ENCODE peak calls at places on chromosome 6, in seven cellular contexts. L, W, Q, S, P, B and F are unnamed samples.

GRCh38 chr6:162750776-162751175 is 23.0 kb downstream of the PACRG start:
- DNase-seq in L (peak; percentile 2), W (no peak), Q (no peak), S (no peak), P (no peak), B (no peak), F (no peak)

GRCh38 chr6:14455942-14456648 is 338.5 kb downstream of the CD83 start:
- DNase-seq in L (no peak), W (no peak), Q (no peak), S (no peak), P (no peak), B (peak; percentile 57), F (no peak)

GRCh38 chr6:170278743-170279094 is 12.2 kb downstream of the DLL1 start:
- DNase-seq in L (no peak), W (no peak), Q (peak; percentile 21), S (no peak), P (no peak), B (no peak), F (peak; percentile 6)

GRCh38 chr6:1524040-1524480 is 85.7 kb upstream of the FOXC1 start:
- DNase-seq in L (peak; percentile 33), W (peak; percentile 50), Q (no peak), S (peak; percentile 77), P (peak; percentile 78), B (peak; percentile 91), F (peak; percentile 93)

GRCh38 chr6:46352541-46353267 is 138.5 kb downstream of the RCAN2 start:
- DNase-seq in L (no peak), W (peak; percentile 44), Q (no peak), S (no peak), P (peak; percentile 35), B (peak; percentile 33), F (no peak)

GRCh38 chr6:149028767-149029405 is 282.1 kb downstream of the UST start:
- DNase-seq in L (peak; percentile 95), W (peak; percentile 84), Q (peak; percentile 89), S (no peak), P (peak; percentile 55), B (no peak), F (peak; percentile 48)

GRCh38 chr6:83518946-83519489 is 6.7 kb downstream of the PRSS35 start:
- DNase-seq in L (peak; percentile 58), W (no peak), Q (no peak), S (no peak), P (no peak), B (no peak), F (no peak)

GRCh38 chr6:23446394-23447001 is 679.5 kb upstream of the NRSN1 start:
- DNase-seq in L (peak; percentile 76), W (peak; percentile 7), Q (no peak), S (no peak), P (no peak), B (no peak), F (no peak)

GRCh38 chr6:11006060-11006459 is 38.0 kb downstream of the ELOVL2 start:
- DNase-seq in L (peak; percentile 66), W (no peak), Q (no peak), S (no peak), P (no peak), B (no peak), F (no peak)

GRCh38 chr6:161745594-161745993 is 471.7 kb upstream of the AGPAT4 start:
- DNase-seq in L (no peak), W (no peak), Q (no peak), S (no peak), P (no peak), B (no peak), F (no peak)

GRCh38 chr6:34339971-34340370 is 52.5 kb downstream of the NUDT3 start:
- DNase-seq in L (no peak), W (no peak), Q (no peak), S (no peak), P (no peak), B (no peak), F (no peak)

GRCh38 chr6:17998442-17998841 is 11.0 kb upstream of the KIF13A start:
- DNase-seq in L (peak; percentile 46), W (no peak), Q (no peak), S (no peak), P (no peak), B (no peak), F (no peak)

GRCh38 chr6:166592818-166593217 is 6.3 kb upstream of the RAMACL start:
- DNase-seq in L (peak; percentile 84), W (no peak), Q (no peak), S (no peak), P (no peak), B (no peak), F (no peak)

GRCh38 chr6:78513856-78514255 is 353.5 kb upstream of the IRAK1BP1 start:
- DNase-seq in L (no peak), W (no peak), Q (peak; percentile 1), S (no peak), P (no peak), B (no peak), F (no peak)

GRCh38 chr6:38482466-38482865 is 157.3 kb downstream of the BTBD9 start:
- DNase-seq in L (peak; percentile 22), W (no peak), Q (no peak), S (no peak), P (no peak), B (no peak), F (no peak)
- H3K4me1 ChIP-seq in L (peaks cover 2% of the 10 kb centered on the region), W (peaks cover 6% of the 10 kb centered on the region), Q (no peaks in the 10 kb centered on the region), S (no peaks in the 10 kb centered on the region), P (peaks cover 8% of the 10 kb centered on the region), B (peaks cover 2% of the 10 kb centered on the region), F (peaks cover 42% of the 10 kb centered on the region)

DNA sequence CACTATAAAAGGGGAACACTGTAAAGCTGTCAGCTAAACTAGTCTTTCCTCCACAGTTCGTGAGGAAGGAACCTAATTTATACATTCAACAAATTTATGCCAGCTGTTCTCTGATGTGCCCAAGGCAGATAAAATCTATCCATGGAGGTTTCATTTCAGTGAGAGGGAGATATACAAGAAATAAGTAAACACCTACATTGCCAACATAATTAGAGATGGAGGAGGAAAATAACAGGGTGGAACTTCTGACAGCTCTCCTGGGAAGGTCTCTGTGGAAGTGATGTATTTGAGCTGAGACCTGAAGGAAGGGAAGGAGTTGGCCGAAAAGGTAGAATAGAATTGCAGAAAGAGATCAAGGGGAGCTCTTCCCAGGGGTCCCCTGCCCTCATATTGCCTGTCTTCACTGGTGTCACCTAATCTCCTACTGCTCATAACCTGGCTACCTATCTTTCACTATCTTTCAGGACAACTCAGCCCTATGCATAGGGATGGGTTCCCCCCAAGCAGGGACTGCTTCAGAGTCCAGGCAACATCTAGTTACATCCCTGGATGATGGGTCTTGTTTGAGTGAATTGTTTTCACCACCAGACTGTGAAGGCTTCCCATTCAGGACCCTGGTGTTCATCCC is 1.0 kb upstream of the HECA start:
- DNase-seq in L (no peak), W (no peak), Q (no peak), S (no peak), P (no peak), B (no peak), F (no peak)
- H3K4me3 ChIP-seq in L (no peak overlapping the region), W (no peak overlapping the region), Q (no peak overlapping the region), S (no peak overlapping the region), P (no peak overlapping the region), B (no peak overlapping the region), F (no peak overlapping the region)

GRCh38 chr6:74408844-74409243 is 712.8 kb downstream of the CD109 start:
- DNase-seq in L (peak; percentile 48), W (no peak), Q (no peak), S (no peak), P (no peak), B (no peak), F (no peak)

GRCh38 chr6:74409447-74409846 is 713.4 kb downstream of the CD109 start:
- DNase-seq in L (peak; percentile 87), W (no peak), Q (no peak), S (no peak), P (no peak), B (no peak), F (no peak)

GRCh38 chr6:74404366-74404765 is 708.4 kb downstream of the CD109 start:
- DNase-seq in L (peak; percentile 42), W (no peak), Q (no peak), S (no peak), P (no peak), B (no peak), F (no peak)
- H3K27ac ChIP-seq in L (no peak overlapping the region), W (no peak overlapping the region), Q (no peak overlapping the region), S (no peak overlapping the region), P (no peak overlapping the region), B (no peak overlapping the region), F (no peak overlapping the region)

GRCh38 chr6:139764498-139764986 is 390.1 kb upstream of the CITED2 start:
- DNase-seq in L (peak; percentile 99), W (peak; percentile 48), Q (no peak), S (no peak), P (peak; percentile 36), B (no peak), F (no peak)

GRCh38 chr6:139763468-139764214 is 389.2 kb upstream of the CITED2 start:
- DNase-seq in L (peak; percentile 35), W (no peak), Q (no peak), S (no peak), P (no peak), B (no peak), F (no peak)

GRCh38 chr6:139766796-139767195 is 392.3 kb upstream of the CITED2 start:
- DNase-seq in L (no peak), W (no peak), Q (no peak), S (no peak), P (no peak), B (no peak), F (no peak)

GRCh38 chr6:139768196-139768595 is 393.7 kb upstream of the CITED2 start:
- DNase-seq in L (no peak), W (no peak), Q (no peak), S (no peak), P (no peak), B (no peak), F (no peak)

GRCh38 chr6:139765825-139766285 is 391.4 kb upstream of the CITED2 start:
- DNase-seq in L (peak; percentile 74), W (no peak), Q (no peak), S (no peak), P (no peak), B (no peak), F (no peak)
- H3K4me1 ChIP-seq in L (peaks cover 13% of the 10 kb centered on the region), W (peaks cover 31% of the 10 kb centered on the region), Q (no peaks in the 10 kb centered on the region), S (peaks cover 47% of the 10 kb centered on the region), P (peaks cover 30% of the 10 kb centered on the region), B (peaks cover 3% of the 10 kb centered on the region), F (peaks cover 8% of the 10 kb centered on the region)

DNA sequence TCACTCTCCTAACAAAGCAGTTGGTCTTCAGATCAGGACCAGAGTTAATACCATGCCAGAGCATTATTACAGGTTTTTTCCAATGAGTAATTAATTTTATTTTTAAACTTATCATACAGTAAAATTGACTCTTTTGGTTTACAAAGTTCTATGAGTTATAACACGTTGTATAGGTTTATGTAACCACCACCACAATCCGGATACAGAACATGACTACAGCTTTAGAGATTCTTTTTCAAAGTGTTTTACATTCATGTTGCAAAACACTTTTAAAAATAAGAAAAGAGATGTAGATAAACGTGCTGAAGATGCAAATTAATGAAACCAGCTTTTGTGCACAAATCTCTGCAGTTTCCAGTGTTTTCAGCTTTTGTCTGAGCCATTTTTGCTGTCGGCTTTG is 1.5 kb upstream of the TPBG start:
- DNase-seq in L (no peak), W (no peak), Q (no peak), S (no peak), P (no peak), B (no peak), F (no peak)
- H3K4me3 ChIP-seq in L (no peak overlapping the region), W (no peak overlapping the region), Q (no peak overlapping the region), S (no peak overlapping the region), P (no peak overlapping the region), B (no peak overlapping the region), F (no peak overlapping the region)

GRCh38 chr6:21907291-21907690 is 313.7 kb downstream of the SOX4 start:
- DNase-seq in L (no peak), W (no peak), Q (no peak), S (no peak), P (no peak), B (no peak), F (no peak)
- H3K27ac ChIP-seq in L (no peak overlapping the region), W (no peak overlapping the region), Q (no peak overlapping the region), S (no peak overlapping the region), P (no peak overlapping the region), B (no peak overlapping the region), F (no peak overlapping the region)